ENCODE peak calls at places on chromosomes 7 and 10, in ten cellular contexts. One of them, this sample, is unnamed.

GRCh38 chr10:62182595-62182994 is 86.0 kb downstream of the RTKN2 start:
- DNase-seq in K562: no peak
- DNase-seq in transverse colon: no peak
- DNase-seq in vagina: no peak
- DNase-seq in prostate gland: no peak
- DNase-seq in adrenal gland: no peak
- DNase-seq in uterus: no peak
- DNase-seq in heart left ventricle: no peak
- DNase-seq in GM12878: no peak
- DNase-seq in IMR-90: no peak
- DNase-seq in this sample: no peak

GRCh38 chr7:28830831-28831230 is 127.3 kb downstream of the TRIL start:
- DNase-seq in K562: no peak
- DNase-seq in transverse colon: no peak
- DNase-seq in vagina: no peak
- DNase-seq in prostate gland: no peak
- DNase-seq in adrenal gland: no peak
- DNase-seq in uterus: no peak
- DNase-seq in heart left ventricle: no peak
- DNase-seq in GM12878: no peak
- DNase-seq in IMR-90: no peak
- DNase-seq in this sample: no peak

GRCh38 chr7:116782177-116782711 is 80.1 kb upstream of the CAPZA2 start:
- DNase-seq in K562: no peak
- DNase-seq in transverse colon: no peak
- DNase-seq in vagina: no peak
- DNase-seq in prostate gland: no peak
- DNase-seq in adrenal gland: no peak
- DNase-seq in uterus: no peak
- DNase-seq in heart left ventricle: no peak
- DNase-seq in GM12878: no peak
- DNase-seq in IMR-90: peak; percentile 48
- DNase-seq in this sample: no peak

GRCh38 chr7:111639894-111640293 is 77.6 kb upstream of the IMMP2L start:
- DNase-seq in K562: no peak
- DNase-seq in transverse colon: no peak
- DNase-seq in vagina: no peak
- DNase-seq in prostate gland: no peak
- DNase-seq in adrenal gland: no peak
- DNase-seq in uterus: no peak
- DNase-seq in heart left ventricle: no peak
- DNase-seq in GM12878: no peak
- DNase-seq in IMR-90: peak; percentile 15
- DNase-seq in this sample: no peak

GRCh38 chr10:18822156-18822555 is 162.9 kb downstream of the ARL5B start:
- DNase-seq in K562: no peak
- DNase-seq in transverse colon: no peak
- DNase-seq in vagina: no peak
- DNase-seq in prostate gland: no peak
- DNase-seq in adrenal gland: no peak
- DNase-seq in uterus: no peak
- DNase-seq in heart left ventricle: no peak
- DNase-seq in GM12878: no peak
- DNase-seq in IMR-90: peak; percentile 43
- DNase-seq in this sample: peak; percentile 30

GRCh38 chr7:95026421-95027072 is 119.2 kb downstream of the PPP1R9A start:
- DNase-seq in K562: no peak
- DNase-seq in transverse colon: no peak
- DNase-seq in vagina: no peak
- DNase-seq in prostate gland: no peak
- DNase-seq in adrenal gland: no peak
- DNase-seq in uterus: no peak
- DNase-seq in heart left ventricle: no peak
- DNase-seq in GM12878: no peak
- DNase-seq in IMR-90: no peak
- DNase-seq in this sample: no peak

GRCh38 chr10:102306710-102307109 is 61.4 kb downstream of the GBF1 start:
- DNase-seq in K562: no peak
- DNase-seq in transverse colon: no peak
- DNase-seq in vagina: no peak
- DNase-seq in prostate gland: no peak
- DNase-seq in adrenal gland: no peak
- DNase-seq in uterus: no peak
- DNase-seq in heart left ventricle: no peak
- DNase-seq in GM12878: no peak
- DNase-seq in IMR-90: no peak
- DNase-seq in this sample: no peak

GRCh38 chr7:105389090-105389650 is 449 bp upstream of the SRPK2 start:
- DNase-seq in K562: no peak
- DNase-seq in transverse colon: peak; percentile 48
- DNase-seq in vagina: no peak
- DNase-seq in prostate gland: peak; percentile 16
- DNase-seq in adrenal gland: peak; percentile 53
- DNase-seq in uterus: peak; percentile 39
- DNase-seq in heart left ventricle: peak; percentile 63
- DNase-seq in GM12878: no peak
- DNase-seq in IMR-90: peak; percentile 40
- DNase-seq in this sample: peak; percentile 58

GRCh38 chr7:24824896-24825295 is 67.6 kb upstream of the GSDME start:
- DNase-seq in K562: no peak
- DNase-seq in transverse colon: no peak
- DNase-seq in vagina: no peak
- DNase-seq in prostate gland: no peak
- DNase-seq in adrenal gland: no peak
- DNase-seq in uterus: no peak
- DNase-seq in heart left ventricle: peak; percentile 25
- DNase-seq in GM12878: no peak
- DNase-seq in IMR-90: no peak
- DNase-seq in this sample: no peak

GRCh38 chr7:24820730-24821044 is 63.4 kb upstream of the GSDME start:
- DNase-seq in K562: peak; percentile 19
- DNase-seq in transverse colon: no peak
- DNase-seq in vagina: no peak
- DNase-seq in prostate gland: no peak
- DNase-seq in adrenal gland: no peak
- DNase-seq in uterus: no peak
- DNase-seq in heart left ventricle: no peak
- DNase-seq in GM12878: no peak
- DNase-seq in IMR-90: no peak
- DNase-seq in this sample: no peak

GRCh38 chr7:24824400-24824799 is 67.1 kb upstream of the GSDME start:
- DNase-seq in K562: no peak
- DNase-seq in transverse colon: no peak
- DNase-seq in vagina: no peak
- DNase-seq in prostate gland: no peak
- DNase-seq in adrenal gland: no peak
- DNase-seq in uterus: no peak
- DNase-seq in heart left ventricle: no peak
- DNase-seq in GM12878: no peak
- DNase-seq in IMR-90: no peak
- DNase-seq in this sample: no peak

GRCh38 chr7:24819916-24820689 is 62.8 kb upstream of the GSDME start:
- DNase-seq in K562: peak; percentile 83
- DNase-seq in transverse colon: peak; percentile 86
- DNase-seq in vagina: no peak
- DNase-seq in prostate gland: peak; percentile 86
- DNase-seq in adrenal gland: peak; percentile 89
- DNase-seq in uterus: peak; percentile 73
- DNase-seq in heart left ventricle: peak; percentile 88
- DNase-seq in GM12878: no peak
- DNase-seq in IMR-90: peak; percentile 90
- DNase-seq in this sample: peak; percentile 91

DNA sequence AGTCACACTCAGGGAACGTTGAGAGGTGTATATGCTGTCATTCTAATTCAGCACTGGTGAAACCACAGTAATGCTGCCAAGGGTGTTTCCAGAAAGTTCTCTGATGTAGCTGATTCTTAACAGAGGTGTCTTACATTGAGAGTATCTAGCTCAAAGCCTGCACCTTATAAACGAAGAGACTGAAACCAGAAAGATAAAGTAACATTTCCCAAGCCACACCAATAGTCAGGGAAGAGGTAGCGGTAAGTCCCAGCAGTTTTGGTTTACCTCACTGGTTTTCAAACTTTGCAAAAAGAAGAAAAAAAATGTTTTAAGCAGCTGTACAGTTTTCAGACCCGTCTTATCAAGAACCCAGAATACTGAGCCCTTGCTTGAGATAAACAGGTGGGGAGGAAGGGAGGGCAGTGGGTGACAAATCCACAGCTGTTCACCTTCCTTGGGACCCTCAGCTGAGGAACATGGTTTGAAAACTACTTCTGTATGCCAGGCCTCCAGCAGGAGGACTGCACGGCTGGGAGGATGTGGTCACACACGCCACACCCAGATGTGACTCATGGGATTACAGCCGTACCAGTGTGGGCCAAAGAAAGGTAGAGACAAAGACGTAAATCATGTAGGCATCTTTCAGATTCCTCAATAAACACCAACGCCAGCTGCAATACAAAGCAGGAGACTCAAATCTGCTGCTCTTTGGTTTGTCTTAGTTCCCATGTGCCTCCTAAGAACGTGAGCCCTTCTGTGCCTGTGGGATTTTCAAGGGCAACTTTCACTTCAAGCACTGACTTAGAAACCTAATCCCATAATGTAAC is 64.0 kb upstream of the GSDME start:
- DNase-seq in K562: peak; percentile 73
- DNase-seq in transverse colon: peak; percentile 84
- DNase-seq in vagina: no peak
- DNase-seq in prostate gland: peak; percentile 49
- DNase-seq in adrenal gland: peak; percentile 47
- DNase-seq in uterus: peak; percentile 46
- DNase-seq in heart left ventricle: peak; percentile 56
- DNase-seq in GM12878: peak; percentile 88
- DNase-seq in IMR-90: peak; percentile 96
- DNase-seq in this sample: peak; percentile 30
- TF ChIP-seq POLR2A in K562: peak; percentile 40
- TF ChIP-seq POLR2A in transverse colon: peak; percentile 31
- TF ChIP-seq POLR2A in vagina: no peak
- TF ChIP-seq POLR2A in prostate gland: no peak
- TF ChIP-seq POLR2A in adrenal gland: no peak
- TF ChIP-seq POLR2A in uterus: no peak
- TF ChIP-seq POLR2A in heart left ventricle: no peak
- TF ChIP-seq POLR2A in GM12878: peak; percentile 60
- TF ChIP-seq POLR2A in IMR-90: no peak
- TF ChIP-seq POLR2A in this sample: no peak

DNA sequence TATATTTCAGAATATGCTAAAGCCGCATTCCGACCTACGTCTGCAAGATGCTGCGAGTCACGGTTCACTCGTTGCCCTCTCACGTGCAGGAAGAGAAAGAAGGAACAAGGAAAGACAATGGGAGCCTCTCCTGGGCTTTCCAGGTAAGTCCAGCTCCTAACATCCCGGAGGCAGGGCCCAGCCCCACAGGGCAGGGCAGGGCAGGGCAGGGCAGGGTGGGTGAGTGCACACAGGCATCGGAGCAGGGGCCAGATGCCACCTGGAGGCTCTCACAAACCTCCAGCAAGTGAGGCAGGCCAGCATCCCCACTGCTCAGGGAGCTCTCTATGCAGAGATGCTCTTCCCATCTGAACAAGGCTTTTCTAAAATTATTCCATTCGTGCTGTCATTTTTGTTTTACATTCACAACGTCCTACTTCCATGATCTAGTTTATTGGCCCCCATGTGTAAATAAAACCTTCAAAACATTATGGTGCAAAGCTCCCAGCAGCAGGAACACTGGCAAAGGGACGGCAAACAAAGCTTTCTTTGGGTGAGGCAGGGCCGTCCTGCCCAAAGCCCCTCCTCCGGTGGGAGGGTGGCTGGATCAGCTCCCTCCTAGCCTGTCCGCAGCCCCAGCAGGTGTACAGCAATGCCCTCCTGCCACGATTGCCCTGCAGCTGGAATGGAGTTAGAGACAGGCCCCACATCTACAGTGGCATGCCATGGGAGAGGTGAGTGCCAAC is 50.6 kb downstream of the VOPP1 start:
- DNase-seq in K562: no peak
- DNase-seq in transverse colon: peak; percentile 81
- DNase-seq in vagina: no peak
- DNase-seq in prostate gland: no peak
- DNase-seq in adrenal gland: no peak
- DNase-seq in uterus: no peak
- DNase-seq in heart left ventricle: no peak
- DNase-seq in GM12878: no peak
- DNase-seq in IMR-90: peak; percentile 13
- DNase-seq in this sample: no peak
- TF ChIP-seq CTCF in K562: no peak
- TF ChIP-seq CTCF in transverse colon: peak; percentile 8
- TF ChIP-seq CTCF in vagina: no peak
- TF ChIP-seq CTCF in prostate gland: no peak
- TF ChIP-seq CTCF in adrenal gland: no peak
- TF ChIP-seq CTCF in uterus: no peak
- TF ChIP-seq CTCF in heart left ventricle: no peak
- TF ChIP-seq CTCF in GM12878: no peak
- TF ChIP-seq CTCF in IMR-90: no peak
- TF ChIP-seq CTCF in this sample: no peak

DNA sequence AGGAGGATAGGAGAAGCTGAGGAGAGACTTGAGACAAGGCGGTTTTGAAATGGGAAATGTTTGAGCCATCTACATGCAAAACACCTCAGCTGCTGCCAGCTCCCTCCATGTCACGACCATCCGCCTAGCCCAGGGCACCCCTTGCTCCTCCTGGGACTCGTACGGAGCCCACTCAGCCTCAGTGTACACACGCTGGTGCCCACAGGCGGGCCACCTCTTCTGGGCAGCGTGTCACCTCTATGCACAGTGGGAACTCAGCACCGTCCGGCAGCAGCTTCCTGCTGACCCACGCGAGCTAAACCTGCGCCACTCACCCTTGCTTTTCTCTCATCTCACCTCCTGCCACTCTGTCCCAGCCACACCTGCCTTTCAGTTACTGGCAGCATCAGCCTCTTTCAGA is 108.3 kb downstream of the GALNT11 start:
- DNase-seq in K562: no peak
- DNase-seq in transverse colon: no peak
- DNase-seq in vagina: no peak
- DNase-seq in prostate gland: no peak
- DNase-seq in adrenal gland: no peak
- DNase-seq in uterus: no peak
- DNase-seq in heart left ventricle: no peak
- DNase-seq in GM12878: no peak
- DNase-seq in IMR-90: no peak
- DNase-seq in this sample: no peak
- TF ChIP-seq POLR2A in K562: peak; percentile 34
- TF ChIP-seq POLR2A in transverse colon: no peak
- TF ChIP-seq POLR2A in vagina: no peak
- TF ChIP-seq POLR2A in prostate gland: no peak
- TF ChIP-seq POLR2A in adrenal gland: no peak
- TF ChIP-seq POLR2A in uterus: no peak
- TF ChIP-seq POLR2A in heart left ventricle: no peak
- TF ChIP-seq POLR2A in GM12878: peak; percentile 50
- TF ChIP-seq POLR2A in IMR-90: no peak
- TF ChIP-seq POLR2A in this sample: no peak

DNA sequence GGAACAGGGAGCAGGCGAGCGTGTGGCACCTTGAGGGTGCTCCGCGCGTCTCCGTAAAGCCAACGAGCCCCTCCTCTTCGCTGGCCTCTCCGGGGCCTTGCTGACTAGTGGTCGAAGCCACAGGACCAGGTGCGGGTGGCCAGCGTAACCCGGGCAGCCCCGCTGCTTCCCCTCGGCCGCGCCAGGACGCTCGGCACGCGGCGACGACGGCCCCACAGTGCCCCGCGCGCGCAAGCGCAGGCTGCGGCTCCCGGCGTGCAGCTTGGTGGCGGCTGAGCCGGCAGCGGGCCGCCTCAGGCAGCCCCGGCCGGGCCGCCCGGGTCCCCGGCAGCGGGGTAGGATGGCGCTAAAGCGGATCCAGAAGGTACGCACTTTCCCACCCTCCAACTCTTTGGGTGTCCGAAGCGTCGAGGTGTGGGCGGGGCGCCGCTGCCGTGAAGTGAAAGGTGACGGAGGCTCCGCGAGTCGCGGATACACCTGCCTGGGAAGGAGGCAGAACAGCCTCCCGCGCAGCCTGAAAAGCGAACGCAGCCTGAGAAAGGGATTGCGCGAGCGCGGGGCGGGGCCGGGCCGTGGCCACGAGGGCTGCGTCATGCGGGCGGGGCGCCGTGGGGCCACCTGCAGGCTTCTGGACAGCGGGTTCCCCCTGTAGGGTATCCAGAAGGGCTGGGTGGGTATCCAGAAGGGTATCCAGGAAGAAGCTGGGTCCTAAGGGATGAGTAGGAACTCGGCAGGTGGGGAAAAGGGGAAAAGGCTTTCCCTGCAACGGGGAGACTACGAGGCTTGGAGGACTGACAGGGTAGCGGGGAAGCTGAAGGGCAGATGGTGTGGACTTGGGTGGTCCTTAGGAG is at the start of gene UBE2D4:
- DNase-seq in K562: peak; percentile 89
- DNase-seq in transverse colon: peak; percentile 95
- DNase-seq in vagina: no peak
- DNase-seq in prostate gland: peak; percentile 86
- DNase-seq in adrenal gland: peak; percentile 90
- DNase-seq in uterus: peak; percentile 87
- DNase-seq in heart left ventricle: peak; percentile 90
- DNase-seq in GM12878: peak; percentile 51
- DNase-seq in IMR-90: peak; percentile 56
- DNase-seq in this sample: peak; percentile 93
- TF ChIP-seq CTCF in K562: no peak
- TF ChIP-seq CTCF in transverse colon: no peak
- TF ChIP-seq CTCF in vagina: no peak
- TF ChIP-seq CTCF in prostate gland: no peak
- TF ChIP-seq CTCF in adrenal gland: no peak
- TF ChIP-seq CTCF in uterus: no peak
- TF ChIP-seq CTCF in heart left ventricle: no peak
- TF ChIP-seq CTCF in GM12878: peak; percentile 5
- TF ChIP-seq CTCF in IMR-90: no peak
- TF ChIP-seq CTCF in this sample: no peak

This sample was measured in testis.